ENCODE peak calls at places on chromosomes 11 and 22, in five cellular contexts. M is suprapubic skin, N is transverse colon, V is stomach, J is Panc1. D is an unnamed sample.

GRCh38 chr11:60241786-60242185 is 1.2 kb downstream of the MS4A4E start:
- DNase-seq in J (no peak), V (no peak), M (no peak), N (no peak), D (no peak)

GRCh38 chr11:45383229-45383628 is 97.1 kb upstream of the SYT13 start:
- DNase-seq in M (no peak), J (no peak), N (no peak), V (no peak), D (no peak)

GRCh38 chr11:63242089-63242762 is 1.2 kb downstream of the SLC22A25 start:
- DNase-seq in J (no peak), N (no peak), V (no peak), M (no peak), D (no peak)

GRCh38 chr11:60972182-60973030 is 926 bp downstream of the CD6 start:
- DNase-seq in J (no peak), N (no peak), V (no peak), M (no peak), D (no peak)

GRCh38 chr11:88522624-88523361 is 185.3 kb upstream of the CTSC start:
- DNase-seq in M (no peak), N (no peak), J (no peak), V (no peak), D (no peak)

GRCh38 chr11:111532365-111532709 is 8.2 kb upstream of the LAYN start:
- DNase-seq in M (no peak), V (no peak), N (no peak), J (no peak), D (no peak)

GRCh38 chr22:37564111-37564711 is 3.9 kb downstream of the CDC42EP1 start:
- DNase-seq in J (no peak), V (no peak), N (no peak), M (no peak), D (no peak)

GRCh38 chr11:107682182-107682971 is 29.5 kb downstream of the SLN start:
- DNase-seq in N (no peak), V (no peak), J (no peak), M (no peak), D (no peak)

GRCh38 chr22:34334893-34335292 is 414.6 kb upstream of the LARGE1 start:
- DNase-seq in V (no peak), N (no peak), M (no peak), J (no peak), D (no peak)

GRCh38 chr11:128354476-128354875 is 232.9 kb downstream of the ETS1 start:
- DNase-seq in N (no peak), M (no peak), J (no peak), V (no peak), D (no peak)

GRCh38 chr11:62315416-62315815 is 16.5 kb upstream of the SCGB1D4 start:
- DNase-seq in J (no peak), N (no peak), V (no peak), M (no peak), D (no peak)

GRCh38 chr11:76233936-76234703 is 27.8 kb upstream of the WNT11 start:
- DNase-seq in M (peak; percentile 85), J (no peak), V (no peak), N (peak; percentile 55), D (peak; percentile 53)

GRCh38 chr11:83583953-83584352 is 297.8 kb upstream of the CCDC90B start:
- DNase-seq in V (no peak), J (no peak), N (no peak), M (no peak), D (peak; percentile 16)

GRCh38 chr11:86484164-86484794 is 109.6 kb downstream of the CCDC81 start:
- DNase-seq in N (no peak), J (peak; percentile 90), M (no peak), V (no peak), D (no peak)

GRCh38 chr11:394034-394857 is at the start of gene PKP3:
- DNase-seq in M (no peak), J (no peak), V (peak; percentile 91), N (peak; percentile 93), D (no peak)

GRCh38 chr11:72225411-72225951 is 914 bp downstream of the INPPL1 start:
- DNase-seq in V (no peak), N (no peak), M (no peak), J (no peak), D (no peak)

GRCh38 chr11:62431171-62431895 is 12.5 kb downstream of the SCGB1A1 start:
- DNase-seq in N (no peak), V (no peak), M (no peak), J (no peak), D (no peak)

GRCh38 chr22:29457730-29458129 is 19.3 kb downstream of the RFPL1 start:
- DNase-seq in V (no peak), N (peak; percentile 13), J (no peak), M (no peak), D (peak; percentile 75)

GRCh38 chr11:78851883-78852586 is 277.4 kb upstream of the NARS2 start:
- DNase-seq in V (no peak), M (no peak), J (no peak), N (peak; percentile 13), D (no peak)

GRCh38 chr11:125887373-125888324 is at the start of gene HYLS1:
- DNase-seq in N (peak; percentile 94), M (peak; percentile 97), J (peak; percentile 89), V (peak; percentile 95), D (peak; percentile 83)
- TF ChIP-seq POLR2AphosphoS5 in N (peak; percentile 91), M (peak; percentile 63), J (peak; percentile 95), V (peak; percentile 94), D (peak; percentile 86)

DNA sequence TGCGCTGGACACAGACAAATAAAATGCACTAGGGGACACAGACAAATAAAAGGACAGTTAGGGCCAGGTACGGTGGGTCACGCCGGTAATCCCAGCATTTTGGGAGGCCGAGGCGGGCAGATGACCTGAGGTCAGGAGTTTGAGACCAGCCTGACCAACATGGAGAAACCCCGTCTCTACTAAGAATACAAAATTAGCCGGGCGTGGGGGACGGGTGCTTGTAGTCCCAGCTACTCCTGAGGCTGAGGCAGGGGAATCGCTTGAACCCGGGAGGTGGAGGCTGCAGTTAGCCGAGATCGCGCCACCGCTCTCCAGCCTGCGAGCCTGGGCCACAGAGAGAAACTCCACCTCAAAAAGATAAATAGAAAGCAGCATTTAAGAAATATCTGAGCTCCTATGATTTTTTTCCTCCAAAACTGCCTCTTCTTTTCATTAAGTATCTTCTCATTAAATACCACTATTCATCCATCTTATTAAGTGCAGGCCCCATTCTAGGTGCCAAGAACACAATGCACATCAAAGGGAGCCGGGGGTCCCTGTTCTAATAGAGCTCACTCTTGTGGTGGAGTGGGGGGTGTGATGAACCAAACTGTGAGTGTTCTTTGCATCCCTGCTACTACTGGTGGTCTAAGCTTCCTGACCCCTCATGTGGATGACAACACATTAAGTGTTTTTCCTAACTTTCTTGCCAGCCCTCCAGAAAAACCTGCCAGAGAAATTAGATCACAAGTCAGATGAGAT is 766 bp upstream of the ZNHIT2 start:
- DNase-seq in V (no peak), M (no peak), J (no peak), N (no peak), D (no peak)
- TF ChIP-seq POLR2AphosphoS5 in V (no peak), M (no peak), J (no peak), N (no peak), D (no peak)

GRCh38 chr22:42357634-42358296 is 74.4 kb downstream of the NFAM1 start:
- DNase-seq in V (peak; percentile 87), J (no peak), N (no peak), M (no peak), D (no peak)
- TF ChIP-seq POLR2AphosphoS5 in V (no peak), J (no peak), N (no peak), M (no peak), D (no peak)

GRCh38 chr11:131223198-131223975 is 147.0 kb upstream of the NTM start:
- DNase-seq in N (no peak), J (no peak), M (no peak), V (no peak), D (no peak)

GRCh38 chr11:131228378-131228777 is 142.0 kb upstream of the NTM start:
- DNase-seq in J (no peak), M (no peak), V (no peak), N (no peak), D (no peak)

GRCh38 chr11:131231317-131231716 is 139.1 kb upstream of the NTM start:
- DNase-seq in N (no peak), J (no peak), M (no peak), V (no peak), D (no peak)

GRCh38 chr11:131234146-131234680 is 136.2 kb upstream of the NTM start:
- DNase-seq in N (no peak), V (no peak), M (no peak), J (no peak), D (no peak)

GRCh38 chr11:131229221-131229620 is 141.2 kb upstream of the NTM start:
- DNase-seq in M (no peak), J (no peak), V (no peak), N (no peak), D (no peak)
- TF ChIP-seq POLR2AphosphoS5 in M (no peak), J (no peak), V (no peak), N (no peak), D (no peak)

DNA sequence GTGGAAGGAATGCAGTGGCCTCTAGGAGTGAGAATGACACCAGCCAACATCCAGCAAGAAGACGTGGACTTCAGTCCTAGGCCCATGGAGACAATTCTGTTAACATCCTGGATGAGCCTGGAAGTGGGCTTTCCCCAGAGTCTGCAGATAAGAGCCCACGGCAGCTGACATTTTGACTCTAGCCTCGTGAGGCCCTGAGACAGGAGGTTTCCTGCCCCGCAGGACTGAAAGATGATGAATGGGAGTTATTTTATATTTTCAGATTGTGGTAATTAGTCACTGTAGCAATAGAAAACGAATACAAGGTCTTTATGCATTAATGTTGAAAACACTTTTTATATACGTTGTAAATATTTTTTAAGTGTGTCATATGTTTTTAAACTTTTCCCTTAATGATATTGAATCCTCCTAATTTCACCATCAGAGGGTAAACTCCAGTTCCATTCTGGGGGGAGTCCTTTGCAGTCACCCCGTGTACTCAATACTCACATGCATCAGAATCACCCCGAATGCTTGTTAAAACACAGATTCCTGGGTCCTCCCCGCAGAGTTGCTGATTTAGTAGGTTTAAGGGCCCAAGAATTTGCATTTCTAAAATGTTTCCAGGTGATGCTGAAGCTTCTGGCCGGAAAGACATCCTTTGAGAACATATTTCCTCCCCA is 545 bp upstream of the TPCN2 start:
- DNase-seq in M (no peak), V (no peak), J (no peak), N (no peak), D (no peak)
- TF ChIP-seq POLR2AphosphoS5 in M (no peak), V (no peak), J (no peak), N (no peak), D (no peak)

DNA sequence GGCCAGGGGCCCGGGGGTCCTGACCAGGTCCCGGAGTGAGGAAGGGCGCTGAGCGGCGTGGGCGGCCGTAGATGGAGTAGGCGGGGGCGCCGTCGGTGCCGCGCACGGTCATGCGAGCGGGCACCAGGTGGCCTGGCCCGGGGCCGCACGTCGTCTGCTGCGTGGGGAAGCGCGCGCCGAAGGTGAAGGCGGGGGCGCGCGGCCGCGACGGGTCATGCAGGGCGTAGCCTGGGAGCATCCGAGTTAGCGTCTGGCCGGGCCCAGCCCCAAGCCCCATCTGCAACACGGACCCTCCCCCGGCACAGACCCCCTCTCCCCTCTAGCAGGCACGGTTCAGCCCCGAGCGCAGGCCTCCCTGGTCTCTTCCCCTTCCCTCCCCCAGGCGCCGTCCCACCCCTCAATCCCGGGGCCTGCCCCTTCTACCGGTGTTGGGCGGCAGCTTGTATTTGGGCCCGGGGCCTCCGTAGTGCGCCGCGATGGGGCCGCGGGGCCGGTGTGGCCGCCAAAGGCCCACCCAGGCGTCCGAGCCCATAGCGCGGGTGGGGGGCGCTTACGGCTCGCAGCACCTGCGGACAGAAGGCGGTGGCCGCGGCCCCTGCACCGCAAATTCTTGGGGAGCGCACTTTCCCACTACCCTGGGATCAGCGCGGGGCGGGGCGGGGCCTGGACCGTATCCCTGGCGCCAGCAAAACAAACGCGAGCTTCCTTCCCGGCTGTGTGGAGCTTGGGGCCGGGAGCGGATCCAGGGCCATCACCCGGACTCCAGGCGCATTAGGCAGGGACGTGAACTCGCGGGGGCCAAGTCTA is 1.9 kb upstream of the TYMP start:
- DNase-seq in V (peak; percentile 84), N (peak; percentile 84), J (no peak), M (peak; percentile 94), D (peak; percentile 52)
- TF ChIP-seq POLR2AphosphoS5 in V (peak; percentile 72), N (no peak), J (peak; percentile 13), M (no peak), D (peak; percentile 49)